ENCODE peak calls at places on chromosomes 4 and X, in eight cellular contexts. Q is cardiac muscle cell, L is K562, B is ascending aorta, G is keratinocyte, U is fibroblast of lung, M is heart left ventricle, T is psoas muscle. E is an unnamed sample.

GRCh38 chr4:28278676-28279075 is 1418.0 kb downstream of the STIM2 start:
- DNase-seq in Q (no peak), T (no peak), L (no peak), B (no peak), G (no peak), U (no peak), M (no peak), E (no peak)

GRCh38 chrX:112341598-112341997 is 259.0 kb upstream of the TRPC5 start:
- DNase-seq in U (peak; percentile 65), M (no peak), L (no peak), T (no peak), G (no peak), Q (no peak), B (no peak), E (no peak)

GRCh38 chrX:13078739-13079444 is 34.5 kb upstream of the FAM9C start:
- DNase-seq in T (peak; percentile 26), L (no peak), G (no peak), B (peak; percentile 78), M (peak; percentile 59), Q (no peak), U (peak; percentile 80), E (peak; percentile 50)

GRCh38 chr4:16496501-16496900 is 270.2 kb upstream of the TAPT1 start:
- DNase-seq in L (no peak), M (no peak), B (no peak), U (peak; percentile 70), G (no peak), Q (no peak), T (peak; percentile 15), E (no peak)

GRCh38 chr4:186348433-186348832 is 82.4 kb downstream of the F11 start:
- DNase-seq in B (no peak), G (no peak), T (no peak), Q (no peak), M (no peak), U (no peak), L (no peak), E (no peak)

GRCh38 chr4:143076723-143077122 is 108.0 kb upstream of the USP38 start:
- DNase-seq in U (no peak), M (no peak), B (no peak), L (no peak), G (no peak), T (no peak), Q (no peak), E (no peak)

GRCh38 chrX:15903186-15903681 is 48.6 kb upstream of the AP1S2 start:
- DNase-seq in T (no peak), Q (no peak), B (no peak), U (no peak), G (no peak), M (no peak), L (no peak), E (no peak)

GRCh38 chrX:68842781-68843581 is 14.2 kb downstream of the EFNB1 start:
- DNase-seq in B (no peak), G (no peak), Q (no peak), U (peak; percentile 67), M (no peak), T (no peak), L (no peak), E (no peak)

GRCh38 chr4:118869808-118870342 is 18.8 kb upstream of the SYNPO2 start:
- DNase-seq in Q (no peak), B (no peak), U (peak; percentile 60), G (no peak), T (no peak), M (no peak), L (no peak), E (no peak)

GRCh38 chrX:79524642-79525041 is 157.5 kb upstream of the ITM2A start:
- DNase-seq in T (no peak), U (no peak), Q (no peak), B (no peak), M (no peak), L (no peak), G (no peak), E (no peak)

DNA sequence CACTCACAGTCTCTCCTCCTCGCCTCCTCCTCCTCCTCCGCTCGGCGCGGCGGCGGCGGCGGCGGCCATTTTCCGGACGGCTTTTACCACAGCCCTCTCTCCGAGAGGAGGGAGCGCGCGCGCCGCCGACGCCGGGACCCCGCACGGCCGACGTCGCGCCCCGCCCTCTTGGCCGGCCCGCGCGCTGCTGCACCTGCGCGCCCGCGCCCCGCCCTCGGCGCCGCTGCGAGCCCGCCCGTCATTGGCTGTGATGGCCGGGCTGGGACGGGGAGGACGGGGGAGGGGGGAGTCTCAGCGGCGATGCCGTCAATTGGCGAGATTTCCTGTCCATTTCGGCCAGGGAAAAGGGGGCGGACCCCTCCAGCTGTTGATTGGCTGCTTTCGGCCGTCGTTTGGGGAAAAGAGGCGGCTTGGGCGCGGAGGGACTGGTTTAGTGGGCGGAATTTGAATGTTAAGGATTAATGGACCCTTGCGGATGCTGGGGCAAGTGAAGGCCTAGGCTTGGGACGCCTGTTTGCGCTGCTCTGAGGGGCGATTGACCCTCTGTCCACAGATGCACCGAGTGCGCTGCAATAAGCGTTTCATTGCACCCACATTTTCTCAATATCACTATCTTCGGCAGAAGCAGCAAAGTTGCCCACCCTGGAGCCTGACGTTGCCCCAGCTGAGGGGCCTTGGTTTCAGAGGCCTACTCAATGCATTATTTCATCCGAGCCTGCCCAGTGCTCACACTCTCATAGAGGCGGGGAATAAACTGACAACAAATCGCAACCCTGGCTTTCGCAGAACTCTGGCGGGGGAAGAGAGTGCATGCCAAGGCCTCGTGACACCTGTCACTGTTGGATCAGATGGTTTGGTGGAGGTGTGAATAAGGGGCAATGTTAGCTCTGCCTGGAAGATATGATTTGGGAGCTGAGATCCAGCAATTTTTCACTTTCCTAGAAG is at the start of gene MECP2:
- DNase-seq in G (peak; percentile 21), M (peak; percentile 94), Q (peak; percentile 93), T (peak; percentile 91), L (peak; percentile 98), B (peak; percentile 94), U (peak; percentile 88), E (peak; percentile 37)
- TF ChIP-seq CTCF in G (no peak), M (no peak), Q (no peak), T (no peak), L (no peak), B (no peak), U (no peak), E (no peak)

DNA sequence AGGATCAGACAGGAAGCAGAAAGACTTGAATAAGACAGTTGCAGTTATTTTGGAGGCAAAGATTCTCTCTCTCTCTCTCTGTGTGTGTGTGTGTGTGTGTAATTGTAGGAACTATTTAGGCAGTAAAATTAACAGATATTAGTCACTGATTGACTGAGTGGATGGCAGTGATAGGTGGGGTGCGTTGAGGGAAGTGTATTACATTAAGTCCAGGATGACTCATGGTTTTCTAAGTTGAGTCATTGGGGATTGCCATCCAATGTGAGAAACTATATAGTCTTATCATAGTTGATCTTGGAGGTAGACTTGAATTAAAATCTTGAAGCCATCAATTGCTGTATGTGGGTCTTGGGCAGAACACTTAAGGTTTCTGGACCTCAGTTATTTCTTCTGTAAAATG is 75.4 kb downstream of the AR start:
- DNase-seq in G (peak; percentile 46), M (no peak), Q (no peak), L (no peak), U (peak; percentile 84), T (no peak), B (no peak), E (peak; percentile 43)
- H3K4me3 ChIP-seq in G (no peak overlapping the region), M (no peak overlapping the region), Q (no peak overlapping the region), L (no peak overlapping the region), U (no peak overlapping the region), T (no peak overlapping the region), B (no peak overlapping the region), E (no peak overlapping the region)

DNA sequence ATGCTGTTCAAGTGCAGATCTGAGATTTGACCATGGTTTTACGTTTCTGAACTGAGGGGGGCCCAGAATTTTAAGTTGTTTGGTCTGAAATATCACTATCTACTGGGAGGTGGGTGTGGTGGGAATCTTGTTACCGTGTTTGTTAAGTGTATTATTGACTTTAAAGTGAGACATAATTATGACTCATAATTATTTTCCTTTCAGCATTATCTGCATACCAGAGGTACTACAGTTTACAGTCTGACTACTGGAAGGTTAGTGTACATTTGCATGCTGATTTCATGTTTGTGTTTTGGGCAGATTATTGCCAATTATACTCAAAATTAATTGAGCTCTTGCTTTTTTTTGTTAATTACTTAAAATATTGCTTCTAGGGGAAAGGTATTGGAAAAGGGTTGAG is 101.5 kb downstream of the KDM6A start:
- DNase-seq in Q (no peak), L (no peak), U (peak; percentile 68), G (peak; percentile 26), M (no peak), T (no peak), B (no peak), E (no peak)
- H3K36me3 ChIP-seq in Q (no peaks in the 10 kb centered on the region), L (peaks cover 2% of the 10 kb centered on the region), U (no peaks in the 10 kb centered on the region), G (peaks cover 2% of the 10 kb centered on the region), M (no peaks in the 10 kb centered on the region), T (no peaks in the 10 kb centered on the region), B (no peaks in the 10 kb centered on the region), E (no peaks in the 10 kb centered on the region)

GRCh38 chr4:78357122-78357521 is 194.4 kb upstream of the ANXA3 start:
- DNase-seq in T (no peak), B (no peak), U (no peak), M (no peak), L (no peak), G (no peak), Q (no peak), E (no peak)
- TF ChIP-seq CTCF in T (no peak), B (no peak), U (no peak), M (no peak), L (no peak), G (no peak), Q (no peak), E (no peak)

GRCh38 chrX:46324166-46324565 is 221.1 kb downstream of the ZNF674 start:
- DNase-seq in T (no peak), Q (no peak), M (no peak), G (no peak), B (no peak), U (no peak), L (no peak), E (no peak)

GRCh38 chrX:46326161-46326560 is 219.1 kb downstream of the ZNF674 start:
- DNase-seq in T (no peak), L (no peak), Q (no peak), U (peak; percentile 57), G (no peak), M (no peak), B (no peak), E (no peak)

GRCh38 chrX:46327229-46328081 is 217.8 kb downstream of the ZNF674 start:
- DNase-seq in B (peak; percentile 66), T (no peak), Q (peak; percentile 68), G (peak; percentile 76), U (peak; percentile 58), L (no peak), M (no peak), E (no peak)

GRCh38 chrX:46328133-46328532 is 217.1 kb downstream of the ZNF674 start:
- DNase-seq in T (no peak), B (no peak), Q (no peak), M (no peak), L (no peak), G (no peak), U (no peak), E (no peak)

DNA sequence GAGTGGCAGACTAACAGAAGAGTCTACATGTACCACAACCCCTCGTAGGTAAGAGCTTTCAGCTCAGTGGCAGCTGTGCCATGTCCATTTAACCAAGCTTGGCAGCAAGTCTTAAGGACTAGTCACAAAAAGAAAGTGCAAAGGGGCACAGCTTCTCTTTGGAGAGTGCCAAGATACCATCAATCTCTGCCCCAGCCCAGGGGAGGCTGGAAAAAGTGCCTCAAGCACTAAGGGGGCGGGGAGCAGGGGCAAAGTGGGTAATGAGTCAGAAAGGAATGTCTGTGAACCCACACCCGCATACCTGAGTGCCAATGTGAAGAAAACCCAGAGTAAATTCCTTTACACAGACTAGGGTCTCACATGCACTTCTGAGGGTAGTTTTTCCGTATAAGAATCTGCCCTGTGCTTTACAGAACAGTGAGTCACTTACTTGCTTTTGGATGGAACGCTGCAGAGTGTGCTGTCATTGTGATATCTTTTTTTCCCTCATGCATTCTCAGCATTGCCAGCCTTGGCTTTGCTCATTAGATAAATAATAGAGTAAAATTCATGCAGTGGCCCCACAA is 219.8 kb downstream of the ZNF674 start:
- DNase-seq in U (peak; percentile 92), B (peak; percentile 73), M (no peak), T (no peak), G (peak; percentile 89), Q (peak; percentile 15), L (no peak), E (no peak)
- H3K4me3 ChIP-seq in U (no peak overlapping the region), B (no peak overlapping the region), M (no peak overlapping the region), T (no peak overlapping the region), G (no peak overlapping the region), Q (no peak overlapping the region), L (no peak overlapping the region), E (no peak overlapping the region)